ENCODE peak calls at places on chromosomes 4 and X, in eight cellular contexts. R is CD4-positive, alpha-beta T cell; D is IMR-90; Z is left lung; G is esophagus squamous epithelium; E is sigmoid colon; O is endodermal cell; U is fibroblast of lung. L is an unnamed sample.

GRCh38 chrX:110418220-110418856 is 59.7 kb downstream of the RTL9 start:
- DNase-seq in U (peak; percentile 85), R (no peak), E (no peak), O (peak; percentile 76), G (no peak), D (peak; percentile 81), Z (no peak), L (no peak)

GRCh38 chr4:89558147-89558546 is 250.5 kb upstream of the GPRIN3 start:
- DNase-seq in O (peak; percentile 57), R (no peak), G (no peak), Z (no peak), E (no peak), U (no peak), D (no peak), L (no peak)

GRCh38 chr4:25367004-25367621 is 9.9 kb upstream of the ANAPC4 start:
- DNase-seq in O (no peak), R (no peak), Z (no peak), E (no peak), U (peak; percentile 71), G (no peak), D (peak; percentile 59), L (no peak)

GRCh38 chrX:43741843-43742573 is 85.9 kb downstream of the MAOA start:
- DNase-seq in D (no peak), O (no peak), R (no peak), U (peak; percentile 74), Z (no peak), E (no peak), G (no peak), L (peak; percentile 23)

GRCh38 chr4:48698029-48698901 is 81.8 kb downstream of the FRYL start:
- DNase-seq in U (peak; percentile 86), Z (no peak), G (no peak), E (peak; percentile 73), O (peak; percentile 54), R (no peak), D (peak; percentile 85), L (peak; percentile 79)

GRCh38 chrX:130109429-130110378 is 593 bp downstream of the ELF4 start:
- DNase-seq in U (peak; percentile 43), D (peak; percentile 27), G (no peak), R (no peak), O (peak; percentile 62), E (peak; percentile 69), Z (peak; percentile 82), L (peak; percentile 73)

GRCh38 chr4:1032861-1033260 is 21.4 kb downstream of the FGFRL1 start:
- DNase-seq in Z (no peak), D (no peak), R (no peak), U (no peak), O (no peak), G (no peak), E (no peak), L (no peak)

GRCh38 chr4:94757192-94758140 is at the start of gene BMPR1B:
- DNase-seq in Z (no peak), D (peak; percentile 67), U (peak; percentile 71), E (no peak), O (peak; percentile 67), R (no peak), G (no peak), L (no peak)

GRCh38 chr4:17811078-17811603 is 362 bp downstream of the NCAPG start:
- DNase-seq in D (no peak), U (no peak), Z (no peak), G (no peak), R (no peak), E (no peak), O (no peak), L (no peak)

GRCh38 chr4:72112514-72113156 is 80.8 kb downstream of the NPFFR2 start:
- DNase-seq in Z (no peak), D (peak; percentile 76), O (no peak), E (no peak), R (no peak), U (peak; percentile 58), G (no peak), L (no peak)

GRCh38 chr4:135510582-135510981 is 1309.0 kb upstream of the PABPC4L start:
- DNase-seq in O (no peak), U (no peak), G (no peak), Z (no peak), R (no peak), D (no peak), E (no peak), L (no peak)

GRCh38 chrX:54786972-54787371 is 11.1 kb downstream of the ITIH6 start:
- DNase-seq in E (no peak), O (peak; percentile 77), R (peak; percentile 25), Z (no peak), D (no peak), U (no peak), G (no peak), L (no peak)

GRCh38 chrX:72025236-72025770 is 106.4 kb downstream of the RTL5 start:
- DNase-seq in O (peak; percentile 17), G (no peak), D (no peak), U (no peak), Z (no peak), E (peak; percentile 7), R (no peak), L (no peak)

GRCh38 chrX:97158270-97158669 is 274.6 kb downstream of the RPA4 start:
- DNase-seq in Z (no peak), E (no peak), D (no peak), R (no peak), U (no peak), G (no peak), O (no peak), L (no peak)

GRCh38 chr4:2243682-2244380 is 1.9 kb upstream of the HAUS3 start:
- DNase-seq in U (peak; percentile 58), Z (peak; percentile 69), G (no peak), R (no peak), E (peak; percentile 78), O (peak; percentile 53), D (peak; percentile 18), L (peak; percentile 72)

GRCh38 chrX:115616943-115617563 is 56.1 kb downstream of the PLS3 start:
- DNase-seq in D (peak; percentile 84), U (no peak), E (no peak), O (peak; percentile 58), Z (no peak), G (no peak), R (no peak), L (no peak)

GRCh38 chrX:133229361-133229760 is 11.2 kb upstream of the TFDP3 start:
- DNase-seq in Z (no peak), D (peak; percentile 17), E (no peak), G (no peak), U (peak; percentile 27), O (no peak), R (no peak), L (no peak)

GRCh38 chrX:41381685-41382084 is 47.7 kb downstream of the DDX3X start:
- DNase-seq in D (peak; percentile 90), U (peak; percentile 97), Z (no peak), G (no peak), O (peak; percentile 69), R (no peak), E (peak; percentile 79), L (peak; percentile 48)

GRCh38 chrX:94492541-94492940 is 818.5 kb downstream of the FAM133A start:
- DNase-seq in E (no peak), D (no peak), R (no peak), U (no peak), G (no peak), Z (no peak), O (peak; percentile 59), L (no peak)

GRCh38 chr4:70705856-70706461 is 15.8 kb upstream of the RUFY3 start:
- DNase-seq in E (no peak), O (no peak), D (peak; percentile 54), Z (no peak), U (no peak), G (no peak), R (no peak), L (no peak)

GRCh38 chrX:146056511-146057081 is 239.0 kb downstream of the SLITRK2 start:
- DNase-seq in Z (no peak), O (no peak), G (no peak), D (no peak), R (no peak), E (no peak), U (no peak), L (no peak)

GRCh38 chrX:146054311-146054710 is 236.7 kb downstream of the SLITRK2 start:
- DNase-seq in D (no peak), Z (no peak), G (no peak), E (no peak), U (no peak), O (no peak), R (no peak), L (no peak)

GRCh38 chrX:146055733-146056132 is 238.1 kb downstream of the SLITRK2 start:
- DNase-seq in O (no peak), G (no peak), D (no peak), E (no peak), R (no peak), Z (no peak), U (no peak), L (no peak)
- H3K9me3 ChIP-seq in O (peaks cover 27% of the 10 kb centered on the region), G (no peaks in the 10 kb centered on the region), D (peaks cover 4% of the 10 kb centered on the region), E (no peaks in the 10 kb centered on the region), R (no peaks in the 10 kb centered on the region), Z (no peaks in the 10 kb centered on the region), U (no peaks in the 10 kb centered on the region), L (no peaks in the 10 kb centered on the region)

GRCh38 chr4:26887809-26888208 is 27.2 kb downstream of the STIM2 start:
- DNase-seq in G (no peak), Z (no peak), D (no peak), E (no peak), U (no peak), O (no peak), R (no peak), L (no peak)
- H3K9me3 ChIP-seq in G (no peaks in the 10 kb centered on the region), Z (no peaks in the 10 kb centered on the region), D (no peaks in the 10 kb centered on the region), E (no peaks in the 10 kb centered on the region), U (no peaks in the 10 kb centered on the region), O (no peaks in the 10 kb centered on the region), R (no peaks in the 10 kb centered on the region), L (no peaks in the 10 kb centered on the region)

DNA sequence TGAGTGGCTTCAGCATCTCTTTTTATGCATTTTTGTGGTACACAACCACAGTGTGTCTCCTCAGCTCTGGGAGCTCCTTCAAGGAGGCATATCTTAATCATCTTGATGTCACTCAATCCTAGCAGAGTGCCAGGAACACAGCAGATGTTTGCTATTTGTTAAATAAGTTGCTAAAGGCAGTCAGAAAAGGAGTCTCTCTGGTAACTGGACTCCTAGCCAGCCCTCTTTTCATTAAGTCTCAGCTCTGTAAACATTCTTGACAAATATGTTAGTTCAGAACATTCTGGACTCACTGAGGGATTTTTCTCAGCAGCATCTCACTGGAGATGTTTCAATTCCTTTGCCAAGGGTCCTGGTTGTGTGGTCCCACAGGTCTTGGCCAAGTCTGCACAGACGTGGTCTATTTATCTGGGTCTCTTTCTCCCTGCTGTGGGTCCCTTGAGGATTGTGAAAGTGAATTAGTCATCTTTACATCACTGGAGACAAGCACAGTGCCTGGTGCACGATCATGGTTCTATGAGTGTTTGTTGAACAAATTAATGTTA is 20.3 kb upstream of the FAM9C start:
- DNase-seq in D (peak; percentile 46), U (peak; percentile 93), O (no peak), G (no peak), Z (no peak), E (peak; percentile 73), R (no peak), L (peak; percentile 65)
- H3K9me3 ChIP-seq in D (peaks cover 3% of the 10 kb centered on the region), U (no peaks in the 10 kb centered on the region), O (no peaks in the 10 kb centered on the region), G (no peaks in the 10 kb centered on the region), Z (no peaks in the 10 kb centered on the region), E (peaks cover 5% of the 10 kb centered on the region), R (peaks cover 1% of the 10 kb centered on the region), L (peaks cover 18% of the 10 kb centered on the region)

DNA sequence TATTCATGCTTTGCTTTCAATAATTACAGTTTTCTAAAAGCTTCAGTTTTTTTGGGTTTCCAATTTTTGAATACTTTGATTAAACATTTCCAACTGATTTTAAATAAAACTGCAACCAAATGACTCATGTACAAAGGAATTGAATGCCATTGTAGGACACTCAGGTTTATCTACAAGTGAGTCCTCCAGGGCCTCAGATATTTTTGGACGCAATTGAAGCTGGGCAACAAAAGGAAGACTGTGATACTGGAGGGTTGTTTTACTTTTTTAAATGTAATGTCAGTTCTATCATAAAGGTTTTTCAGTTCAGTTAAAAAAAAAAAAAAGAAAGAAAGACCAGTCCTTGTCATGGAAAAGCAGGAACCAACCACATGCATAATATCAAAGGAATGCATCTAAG is 64.2 kb downstream of the MAGEA10 start:
- DNase-seq in U (no peak), G (no peak), O (no peak), D (no peak), E (no peak), R (no peak), Z (no peak), L (no peak)
- H3K9me3 ChIP-seq in U (no peaks in the 10 kb centered on the region), G (no peaks in the 10 kb centered on the region), O (no peaks in the 10 kb centered on the region), D (peaks cover 2% of the 10 kb centered on the region), E (no peaks in the 10 kb centered on the region), R (no peaks in the 10 kb centered on the region), Z (no peaks in the 10 kb centered on the region), L (no peaks in the 10 kb centered on the region)

L was measured in tibial artery.